ENCODE peak calls at places on chromosomes 13 and 19, in five cellular contexts. W is HFFc6, M is colonic mucosa, V is heart right ventricle, B is lower lobe of right lung. D is an unnamed sample.

GRCh38 chr13:20942938-20943518 is 40.5 kb upstream of the XPO4 start:
- DNase-seq in B (no peak), W (no peak), M (peak), V (no peak), D (no peak)

GRCh38 chr13:109782823-109783411 is 3.5 kb downstream of the IRS2 start:
- DNase-seq in V (no peak), B (no peak), M (no peak), W (no peak), D (no peak)

GRCh38 chr19:41449079-41449864 is 6.3 kb downstream of the ERICH4 start:
- DNase-seq in M (peak), V (peak), W (peak), B (peak), D (peak)

GRCh38 chr19:16876904-16877361 is 11.9 kb upstream of the F2RL3 start:
- DNase-seq in V (no peak), W (no peak), M (no peak), B (no peak), D (no peak)

GRCh38 chr19:13834308-13834790 is 39.1 kb downstream of the ZSWIM4 start:
- DNase-seq in W (peak), M (no peak), B (no peak), V (no peak), D (no peak)

GRCh38 chr13:76048126-76048525 is 412.0 kb downstream of the LMO7 start:
- DNase-seq in M (no peak), V (no peak), B (no peak), W (no peak), D (no peak)

GRCh38 chr19:33186835-33187540 is 7.1 kb upstream of the LRP3 start:
- DNase-seq in M (peak), B (peak), V (no peak), W (no peak), D (no peak)

GRCh38 chr19:33879818-33880575 is 83.3 kb downstream of the KCTD15 start:
- DNase-seq in W (no peak), V (peak), B (no peak), M (no peak), D (no peak)

GRCh38 chr19:10270180-10270615 is 722 bp upstream of the ICAM1 start:
- DNase-seq in W (no peak), M (peak), V (peak), B (peak), D (peak)

GRCh38 chr19:48419158-48419920 is 25.9 kb downstream of the GRIN2D start:
- DNase-seq in V (no peak), B (no peak), W (no peak), M (peak), D (peak)

GRCh38 chr13:41523396-41523795 is 66.0 kb downstream of the RGCC start:
- DNase-seq in W (no peak), M (no peak), B (no peak), V (no peak), D (no peak)

GRCh38 chr13:40993119-40993518 is 26.0 kb downstream of the ELF1 start:
- DNase-seq in B (no peak), M (no peak), W (no peak), V (no peak), D (no peak)

GRCh38 chr13:31951215-31951678 is 80.3 kb upstream of the FRY start:
- DNase-seq in W (no peak), M (peak), V (peak), B (peak), D (no peak)

GRCh38 chr13:30026093-30026492 is 175.7 kb upstream of the UBL3 start:
- DNase-seq in V (no peak), M (no peak), B (no peak), W (peak), D (no peak)

GRCh38 chr13:85772379-85772778 is 26.8 kb downstream of the SLITRK6 start:
- DNase-seq in M (no peak), B (no peak), V (no peak), W (no peak), D (no peak)

GRCh38 chr13:91155512-91156114 is 191.9 kb upstream of the MIR17HG start:
- DNase-seq in W (no peak), M (no peak), B (no peak), V (no peak), D (no peak)

GRCh38 chr13:32537580-32538233 is 888 bp downstream of the N4BP2L2 start:
- DNase-seq in V (peak), M (peak), B (peak), W (no peak), D (peak)

GRCh38 chr19:11100064-11100463 is 10.8 kb downstream of the LDLR start:
- DNase-seq in W (no peak), M (no peak), B (no peak), V (no peak), D (no peak)